ENCODE peak calls at places on chromosomes 13 and 19, in four cellular contexts. One of them, this sample, is unnamed.

GRCh38 chr13:68056816-68057710 is 826.9 kb upstream of the PCDH9 start:
- DNase-seq in stimulated activated CD8-positive, alpha-beta memory T cell treated with anti-CD3 and anti-CD28 coated beads, Interleukin-4, amount 100 ng/mL, for 1 hour: no peak
- DNase-seq in occipital lobe: no peak
- DNase-seq in cardiac muscle cell: no peak
- DNase-seq in this sample: no peak

GRCh38 chr19:2478756-2479555 is 3.0 kb downstream of the GADD45B start:
- DNase-seq in cardiac muscle cell: no peak
- DNase-seq in occipital lobe: no peak
- DNase-seq in stimulated activated CD8-positive, alpha-beta memory T cell treated with anti-CD3 and anti-CD28 coated beads, Interleukin-4, amount 100 ng/mL, for 1 hour: peak
- DNase-seq in this sample: peak

GRCh38 chr19:38362076-38362945 is 12.1 kb upstream of the PSMD8 start:
- DNase-seq in cardiac muscle cell: peak
- DNase-seq in stimulated activated CD8-positive, alpha-beta memory T cell treated with anti-CD3 and anti-CD28 coated beads, Interleukin-4, amount 100 ng/mL, for 1 hour: peak
- DNase-seq in occipital lobe: no peak
- DNase-seq in this sample: no peak

GRCh38 chr19:46133101-46133627 is 8.7 kb upstream of the IGFL3 start:
- DNase-seq in cardiac muscle cell: peak
- DNase-seq in occipital lobe: peak
- DNase-seq in stimulated activated CD8-positive, alpha-beta memory T cell treated with anti-CD3 and anti-CD28 coated beads, Interleukin-4, amount 100 ng/mL, for 1 hour: no peak
- DNase-seq in this sample: no peak

GRCh38 chr19:29308977-29309520 is 96.1 kb upstream of the UQCRFS1 start:
- DNase-seq in cardiac muscle cell: no peak
- DNase-seq in occipital lobe: no peak
- DNase-seq in stimulated activated CD8-positive, alpha-beta memory T cell treated with anti-CD3 and anti-CD28 coated beads, Interleukin-4, amount 100 ng/mL, for 1 hour: no peak
- DNase-seq in this sample: no peak

GRCh38 chr19:11387154-11388034 is 3.3 kb upstream of the EPOR start:
- DNase-seq in cardiac muscle cell: no peak
- DNase-seq in stimulated activated CD8-positive, alpha-beta memory T cell treated with anti-CD3 and anti-CD28 coated beads, Interleukin-4, amount 100 ng/mL, for 1 hour: no peak
- DNase-seq in occipital lobe: no peak
- DNase-seq in this sample: no peak

GRCh38 chr13:96090240-96091101 is 564 bp downstream of the HS6ST3 start:
- DNase-seq in cardiac muscle cell: peak
- DNase-seq in stimulated activated CD8-positive, alpha-beta memory T cell treated with anti-CD3 and anti-CD28 coated beads, Interleukin-4, amount 100 ng/mL, for 1 hour: no peak
- DNase-seq in occipital lobe: no peak
- DNase-seq in this sample: peak

GRCh38 chr19:31306006-31306753 is 43.1 kb downstream of the TSHZ3 start:
- DNase-seq in occipital lobe: no peak
- DNase-seq in stimulated activated CD8-positive, alpha-beta memory T cell treated with anti-CD3 and anti-CD28 coated beads, Interleukin-4, amount 100 ng/mL, for 1 hour: no peak
- DNase-seq in cardiac muscle cell: no peak
- DNase-seq in this sample: no peak

GRCh38 chr13:43516401-43516826 is 270.4 kb downstream of the ENOX1 start:
- DNase-seq in occipital lobe: no peak
- DNase-seq in cardiac muscle cell: peak
- DNase-seq in stimulated activated CD8-positive, alpha-beta memory T cell treated with anti-CD3 and anti-CD28 coated beads, Interleukin-4, amount 100 ng/mL, for 1 hour: no peak
- DNase-seq in this sample: no peak

GRCh38 chr13:59416561-59416960 is 747.2 kb downstream of the DIAPH3 start:
- DNase-seq in stimulated activated CD8-positive, alpha-beta memory T cell treated with anti-CD3 and anti-CD28 coated beads, Interleukin-4, amount 100 ng/mL, for 1 hour: no peak
- DNase-seq in cardiac muscle cell: no peak
- DNase-seq in occipital lobe: no peak
- DNase-seq in this sample: no peak

GRCh38 chr13:81377926-81378325 is 1037.0 kb upstream of the SPRY2 start:
- DNase-seq in occipital lobe: no peak
- DNase-seq in cardiac muscle cell: no peak
- DNase-seq in stimulated activated CD8-positive, alpha-beta memory T cell treated with anti-CD3 and anti-CD28 coated beads, Interleukin-4, amount 100 ng/mL, for 1 hour: no peak
- DNase-seq in this sample: no peak

GRCh38 chr13:76223565-76223964 is 587.4 kb downstream of the LMO7 start:
- DNase-seq in occipital lobe: no peak
- DNase-seq in stimulated activated CD8-positive, alpha-beta memory T cell treated with anti-CD3 and anti-CD28 coated beads, Interleukin-4, amount 100 ng/mL, for 1 hour: no peak
- DNase-seq in cardiac muscle cell: no peak
- DNase-seq in this sample: no peak

GRCh38 chr19:39352549-39353285 is 10.5 kb downstream of the SAMD4B start:
- DNase-seq in occipital lobe: peak
- DNase-seq in cardiac muscle cell: no peak
- DNase-seq in stimulated activated CD8-positive, alpha-beta memory T cell treated with anti-CD3 and anti-CD28 coated beads, Interleukin-4, amount 100 ng/mL, for 1 hour: no peak
- DNase-seq in this sample: no peak

GRCh38 chr13:62280590-62280989 is 864.9 kb upstream of the PCDH20 start:
- DNase-seq in occipital lobe: no peak
- DNase-seq in stimulated activated CD8-positive, alpha-beta memory T cell treated with anti-CD3 and anti-CD28 coated beads, Interleukin-4, amount 100 ng/mL, for 1 hour: no peak
- DNase-seq in cardiac muscle cell: no peak
- DNase-seq in this sample: no peak

GRCh38 chr19:6590458-6591319 is at the start of gene CD70:
- DNase-seq in cardiac muscle cell: peak
- DNase-seq in occipital lobe: no peak
- DNase-seq in stimulated activated CD8-positive, alpha-beta memory T cell treated with anti-CD3 and anti-CD28 coated beads, Interleukin-4, amount 100 ng/mL, for 1 hour: peak
- DNase-seq in this sample: no peak

GRCh38 chr19:575527-576506 is 3.4 kb downstream of the BSG start:
- DNase-seq in cardiac muscle cell: peak
- DNase-seq in occipital lobe: peak
- DNase-seq in stimulated activated CD8-positive, alpha-beta memory T cell treated with anti-CD3 and anti-CD28 coated beads, Interleukin-4, amount 100 ng/mL, for 1 hour: no peak
- DNase-seq in this sample: no peak

GRCh38 chr19:24033962-24034342 is 53.0 kb upstream of the ZNF254 start:
- DNase-seq in occipital lobe: peak
- DNase-seq in stimulated activated CD8-positive, alpha-beta memory T cell treated with anti-CD3 and anti-CD28 coated beads, Interleukin-4, amount 100 ng/mL, for 1 hour: peak
- DNase-seq in cardiac muscle cell: peak
- DNase-seq in this sample: no peak

GRCh38 chr13:36130542-36131214 is 504 bp downstream of the DCLK1 start:
- DNase-seq in occipital lobe: no peak
- DNase-seq in cardiac muscle cell: peak
- DNase-seq in stimulated activated CD8-positive, alpha-beta memory T cell treated with anti-CD3 and anti-CD28 coated beads, Interleukin-4, amount 100 ng/mL, for 1 hour: no peak
- DNase-seq in this sample: no peak

This sample was measured in caudate nucleus.